ENCODE peak calls at places on chromosome 3, in five cellular contexts. B is cardiac muscle cell, S is PC-3, O is lung, F is heart right ventricle. E is an unnamed sample.

GRCh38 chr3:188052229-188052965 is 101.6 kb upstream of the LPP start:
- DNase-seq in B (peak; percentile 92), S (no peak), O (peak; percentile 47), F (peak; percentile 81), E (peak; percentile 92)

GRCh38 chr3:129112308-129113052 is 9.1 kb downstream of the RAB43 start:
- DNase-seq in B (peak; percentile 54), S (no peak), O (no peak), F (no peak), E (no peak)

GRCh38 chr3:10041034-10041433 is 14.8 kb downstream of the FANCD2 start:
- DNase-seq in B (no peak), S (no peak), O (no peak), F (no peak), E (no peak)

GRCh38 chr3:447671-448070 is 251.1 kb downstream of the CHL1 start:
- DNase-seq in B (no peak), S (no peak), O (no peak), F (no peak), E (no peak)

GRCh38 chr3:184814214-184814613 is 2.2 kb downstream of the VPS8 start:
- DNase-seq in B (no peak), S (no peak), O (no peak), F (no peak), E (no peak)

GRCh38 chr3:41345788-41346187 is 146.5 kb downstream of the CTNNB1 start:
- DNase-seq in B (no peak), S (no peak), O (no peak), F (no peak), E (no peak)

GRCh38 chr3:196193037-196193737 is 18.0 kb downstream of the ZDHHC19 start:
- DNase-seq in B (no peak), S (no peak), O (no peak), F (no peak), E (no peak)

GRCh38 chr3:177104299-177104992 is 92.8 kb downstream of the TBL1XR1 start:
- DNase-seq in B (peak; percentile 50), S (no peak), O (no peak), F (no peak), E (no peak)

GRCh38 chr3:13623101-13623654 is 74.3 kb downstream of the FBLN2 start:
- DNase-seq in B (no peak), S (no peak), O (no peak), F (no peak), E (peak; percentile 42)

GRCh38 chr3:169440926-169441325 is 222.6 kb downstream of the MECOM start:
- DNase-seq in B (no peak), S (no peak), O (no peak), F (no peak), E (no peak)

GRCh38 chr3:160860346-160860745 is 104.3 kb downstream of the PPM1L start:
- DNase-seq in B (no peak), S (no peak), O (no peak), F (no peak), E (no peak)

GRCh38 chr3:89303721-89304120 is 196.3 kb downstream of the EPHA3 start:
- DNase-seq in B (no peak), S (peak; percentile 16), O (no peak), F (no peak), E (no peak)

GRCh38 chr3:44125241-44125640 is 116.4 kb upstream of the TOPAZ1 start:
- DNase-seq in B (peak; percentile 46), S (no peak), O (no peak), F (no peak), E (no peak)

GRCh38 chr3:65597952-65598413 is 440.7 kb downstream of the MAGI1 start:
- DNase-seq in B (no peak), S (no peak), O (no peak), F (no peak), E (no peak)

GRCh38 chr3:192444096-192444790 is 283.1 kb downstream of the FGF12 start:
- DNase-seq in B (peak; percentile 75), S (peak; percentile 80), O (peak; percentile 49), F (peak; percentile 53), E (peak; percentile 81)

GRCh38 chr3:14802332-14802731 is 16.4 kb upstream of the FGD5 start:
- DNase-seq in B (no peak), S (no peak), O (no peak), F (no peak), E (no peak)

GRCh38 chr3:179672918-179673317 is 20.1 kb downstream of the USP13 start:
- DNase-seq in B (no peak), S (peak; percentile 86), O (no peak), F (no peak), E (no peak)

GRCh38 chr3:59803269-59803668 is 753.4 kb upstream of the CFAP20DC start:
- DNase-seq in B (no peak), S (no peak), O (no peak), F (no peak), E (no peak)

GRCh38 chr3:28467414-28467813 is 118.8 kb upstream of the AZI2 start:
- DNase-seq in B (no peak), S (peak; percentile 22), O (no peak), F (no peak), E (no peak)

GRCh38 chr3:98601180-98601579 is 7.8 kb upstream of the CPOX start:
- DNase-seq in B (no peak), S (no peak), O (no peak), F (no peak), E (no peak)

GRCh38 chr3:148218222-148218621 is 479.5 kb upstream of the AGTR1 start:
- DNase-seq in B (peak; percentile 42), S (no peak), O (no peak), F (no peak), E (no peak)

GRCh38 chr3:195697582-195698324 is 23.0 kb upstream of the MUC20 start:
- DNase-seq in B (peak; percentile 88), S (peak; percentile 55), O (no peak), F (no peak), E (peak; percentile 50)

GRCh38 chr3:33377931-33378330 is 62.3 kb downstream of the UBP1 start:
- DNase-seq in B (peak; percentile 13), S (peak; percentile 73), O (no peak), F (no peak), E (no peak)

GRCh38 chr3:100277255-100277800 is 16.5 kb downstream of the TBC1D23 start:
- DNase-seq in B (peak; percentile 5), S (no peak), O (no peak), F (no peak), E (no peak)

GRCh38 chr3:20111836-20112235 is 71.6 kb downstream of the KAT2B start:
- DNase-seq in B (no peak), S (peak; percentile 84), O (no peak), F (no peak), E (no peak)

GRCh38 chr3:169072494-169072893 is 591.0 kb downstream of the MECOM start:
- DNase-seq in B (peak; percentile 39), S (no peak), O (no peak), F (no peak), E (no peak)

GRCh38 chr3:32021155-32021554 is 39.6 kb downstream of the ZNF860 start:
- DNase-seq in B (no peak), S (no peak), O (no peak), F (no peak), E (no peak)

GRCh38 chr3:67064105-67064504 is 66.0 kb downstream of the KBTBD8 start:
- DNase-seq in B (peak; percentile 13), S (no peak), O (no peak), F (no peak), E (no peak)

GRCh38 chr3:59257506-59257905 is 207.7 kb upstream of the CFAP20DC start:
- DNase-seq in B (no peak), S (no peak), O (no peak), F (no peak), E (no peak)

GRCh38 chr3:120472121-120472844 is 21.5 kb upstream of the FSTL1 start:
- DNase-seq in B (no peak), S (no peak), O (no peak), F (no peak), E (no peak)

GRCh38 chr3:108806316-108806715 is 16.3 kb upstream of the TRAT1 start:
- DNase-seq in B (no peak), S (no peak), O (no peak), F (no peak), E (no peak)

DNA sequence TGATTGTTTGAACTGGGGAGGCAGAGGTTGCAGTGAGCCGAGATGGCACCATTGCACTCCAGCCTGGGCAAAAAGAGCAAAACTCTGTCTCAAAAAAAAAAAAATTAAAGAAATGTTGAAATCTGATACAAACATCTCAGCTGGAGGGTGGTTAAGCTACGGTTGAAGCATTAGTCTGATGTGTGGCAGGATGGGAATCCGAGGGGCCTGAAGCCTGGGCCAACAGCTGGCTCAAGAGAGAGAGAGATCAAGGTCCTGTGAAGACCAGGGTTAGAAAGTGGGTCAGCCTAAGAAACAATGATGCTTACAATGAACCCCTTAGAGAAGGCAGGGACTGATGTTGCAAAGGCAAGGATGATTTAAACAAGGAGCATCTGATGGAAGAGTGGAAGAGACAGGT is 69.8 kb downstream of the CD200R1L start:
- DNase-seq in B (no peak), S (no peak), O (no peak), F (no peak), E (no peak)
- H3K4me1 ChIP-seq in B (no peaks in the 10 kb centered on the region), S (peaks cover 71% of the 10 kb centered on the region), O (no peaks in the 10 kb centered on the region), F (peaks cover 36% of the 10 kb centered on the region), E (no peaks in the 10 kb centered on the region)

DNA sequence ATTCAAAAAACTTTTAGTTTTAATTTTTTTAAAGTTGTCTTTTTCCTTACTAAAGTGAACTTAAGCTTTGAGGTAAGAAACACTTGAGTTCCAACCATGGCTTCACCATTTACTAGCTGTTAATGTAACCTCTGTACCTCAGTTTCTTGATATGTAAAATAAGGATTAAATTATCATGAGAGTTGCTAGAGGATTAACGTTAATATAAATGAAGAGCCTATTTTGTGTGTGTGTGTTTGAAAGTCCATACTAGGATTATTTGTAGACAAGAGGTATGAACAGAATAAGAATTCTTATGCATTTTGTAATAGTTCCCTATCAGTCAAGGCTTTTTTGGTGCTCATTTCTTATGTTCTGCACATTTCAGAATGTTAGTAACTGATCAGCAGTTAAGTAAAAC is 93.7 kb downstream of the MME start:
- DNase-seq in B (no peak), S (no peak), O (no peak), F (no peak), E (no peak)
- H3K36me3 ChIP-seq in B (no peaks in the 10 kb centered on the region), S (no peaks in the 10 kb centered on the region), O (no peaks in the 10 kb centered on the region), F (no peaks in the 10 kb centered on the region), E (no peaks in the 10 kb centered on the region)

GRCh38 chr3:152381881-152382295 is 113.2 kb downstream of the MBNL1 start:
- DNase-seq in B (peak; percentile 19), S (no peak), O (no peak), F (no peak), E (no peak)
- H3K4me1 ChIP-seq in B (peaks cover 18% of the 10 kb centered on the region), S (peaks cover 16% of the 10 kb centered on the region), O (no peaks in the 10 kb centered on the region), F (peaks cover 97% of the 10 kb centered on the region), E (peaks cover 2% of the 10 kb centered on the region)

DNA sequence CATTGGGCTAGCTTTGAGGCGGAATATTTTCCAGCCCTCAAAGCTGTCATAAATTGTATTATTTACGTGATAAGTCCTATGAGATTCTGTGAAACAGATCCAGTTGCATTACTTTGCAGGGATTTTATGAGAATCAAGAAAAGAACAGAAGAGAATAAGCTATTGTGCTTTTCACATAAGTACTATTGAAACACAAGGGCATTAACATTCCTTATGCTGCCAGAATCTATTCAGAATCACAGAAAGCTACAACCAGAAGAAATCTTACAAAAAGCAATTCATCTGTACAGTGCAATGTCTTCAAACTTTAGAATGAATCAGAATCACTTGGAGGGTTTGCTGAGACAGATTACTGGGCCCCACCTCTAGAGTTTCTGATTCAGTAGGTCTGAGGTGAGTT is 10.6 kb upstream of the CACNA1D start:
- DNase-seq in B (no peak), S (no peak), O (no peak), F (no peak), E (no peak)
- H3K36me3 ChIP-seq in B (no peaks in the 10 kb centered on the region), S (no peaks in the 10 kb centered on the region), O (no peaks in the 10 kb centered on the region), F (no peaks in the 10 kb centered on the region), E (no peaks in the 10 kb centered on the region)